ENCODE peak calls at places on chromosomes 4 and X, in eight cellular contexts. U is ascending aorta; F is endothelial cell of umbilical vein; N is MM.1S; T is small intestine; G is aorta; W is IMR-90; X is CD4-positive, alpha-beta memory T cell. S is an unnamed sample.

GRCh38 chrX:31093639-31093975 is 21.8 kb upstream of the FTHL17 start:
- DNase-seq in U (no peak), F (no peak), N (no peak), T (no peak), G (no peak), W (no peak), X (no peak), S (no peak)

GRCh38 chrX:136214551-136214950 is 36.6 kb downstream of the MAP7D3 start:
- DNase-seq in U (no peak), F (peak; percentile 67), N (no peak), T (no peak), G (no peak), W (peak; percentile 75), X (no peak), S (peak; percentile 69)

GRCh38 chr4:7153711-7154110 is 38.6 kb upstream of the SORCS2 start:
- DNase-seq in U (no peak), F (no peak), N (no peak), T (no peak), G (peak; percentile 12), W (no peak), X (no peak), S (no peak)

GRCh38 chrX:134416106-134416505 is 43.9 kb upstream of the HPRT1 start:
- DNase-seq in U (no peak), F (no peak), N (no peak), T (peak; percentile 23), G (no peak), W (no peak), X (no peak), S (no peak)

GRCh38 chr4:105246712-105247111 is 100.0 kb downstream of the TET2 start:
- DNase-seq in U (no peak), F (no peak), N (no peak), T (no peak), G (no peak), W (peak; percentile 79), X (no peak), S (peak; percentile 88)

GRCh38 chr4:125231661-125232060 is 83.1 kb upstream of the FAT4 start:
- DNase-seq in U (no peak), F (no peak), N (no peak), T (no peak), G (no peak), W (no peak), X (no peak), S (no peak)

GRCh38 chr4:172996571-172997216 is 171.9 kb upstream of the GALNT7 start:
- DNase-seq in U (no peak), F (peak; percentile 51), N (no peak), T (no peak), G (no peak), W (peak; percentile 91), X (no peak), S (peak; percentile 60)

GRCh38 chrX:63050225-63050624 is 300.9 kb downstream of the SPIN4 start:
- DNase-seq in U (no peak), F (no peak), N (peak; percentile 77), T (no peak), G (no peak), W (no peak), X (no peak), S (no peak)

GRCh38 chr4:26862381-26862915 is 1.8 kb downstream of the STIM2 start:
- DNase-seq in U (no peak), F (peak; percentile 49), N (no peak), T (peak; percentile 54), G (no peak), W (no peak), X (no peak), S (peak; percentile 27)

GRCh38 chr4:139750099-139750498 is 84.5 kb downstream of the MGST2 start:
- DNase-seq in U (no peak), F (no peak), N (no peak), T (no peak), G (no peak), W (no peak), X (no peak), S (no peak)

GRCh38 chrX:9610774-9611392 is 146.0 kb downstream of the TBL1X start:
- DNase-seq in U (no peak), F (peak; percentile 77), N (no peak), T (no peak), G (no peak), W (peak; percentile 40), X (no peak), S (peak; percentile 22)

GRCh38 chrX:114152130-114152529 is 431.8 kb upstream of the HTR2C start:
- DNase-seq in U (no peak), F (peak; percentile 59), N (no peak), T (no peak), G (no peak), W (no peak), X (no peak), S (peak; percentile 60)

GRCh38 chrX:102067966-102068723 is 57.3 kb upstream of the TCEAL2 start:
- DNase-seq in U (no peak), F (peak; percentile 17), N (peak; percentile 41), T (no peak), G (no peak), W (peak; percentile 16), X (peak; percentile 23), S (peak; percentile 60)

GRCh38 chrX:95662200-95662599 is 1022.4 kb upstream of the DIAPH2 start:
- DNase-seq in U (no peak), F (no peak), N (peak; percentile 69), T (no peak), G (no peak), W (no peak), X (no peak), S (no peak)

GRCh38 chrX:54496517-54496852 is 451 bp upstream of the FGD1 start:
- DNase-seq in U (no peak), F (peak; percentile 5), N (no peak), T (no peak), G (no peak), W (no peak), X (no peak), S (no peak)

GRCh38 chr4:84531689-84532088 is 32.6 kb upstream of the NKX6-1 start:
- DNase-seq in U (no peak), F (no peak), N (no peak), T (no peak), G (no peak), W (no peak), X (no peak), S (no peak)

GRCh38 chr4:28505064-28505463 is 1644.4 kb downstream of the STIM2 start:
- DNase-seq in U (no peak), F (no peak), N (no peak), T (no peak), G (no peak), W (no peak), X (no peak), S (no peak)

GRCh38 chr4:110411599-110412011 is 64.3 kb upstream of the ENPEP start:
- DNase-seq in U (no peak), F (no peak), N (no peak), T (no peak), G (no peak), W (no peak), X (no peak), S (no peak)

GRCh38 chrX:153327561-153327960 is 6.0 kb upstream of the PNMA6F start:
- DNase-seq in U (no peak), F (no peak), N (no peak), T (no peak), G (no peak), W (no peak), X (no peak), S (no peak)

GRCh38 chrX:102154900-102155805 is 624 bp downstream of the BEX5 start:
- DNase-seq in U (peak; percentile 63), F (peak; percentile 0), N (peak; percentile 37), T (peak; percentile 0), G (peak; percentile 72), W (no peak), X (peak; percentile 38), S (no peak)

GRCh38 chr4:68576272-68577100 is at the start of gene UGT2B17:
- DNase-seq in U (no peak), F (no peak), N (peak; percentile 64), T (no peak), G (no peak), W (no peak), X (no peak), S (no peak)

DNA sequence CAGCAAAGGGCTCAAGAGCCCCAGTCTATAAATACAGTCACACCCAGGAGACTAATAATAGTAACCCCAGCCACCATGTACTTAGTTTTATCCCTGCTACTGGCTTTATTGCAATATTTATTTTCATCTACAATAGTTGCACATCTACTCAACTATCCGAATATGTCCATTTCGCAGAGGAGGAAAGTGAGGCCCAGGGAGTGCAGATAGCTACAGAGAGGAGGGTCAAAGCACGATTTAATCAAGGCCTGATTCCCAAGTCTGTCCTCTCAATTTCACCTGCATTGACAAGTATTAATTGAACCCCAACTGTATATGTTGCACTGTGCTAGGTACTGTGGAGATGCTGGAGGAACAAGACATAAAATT is 4.0 kb upstream of the PLP2 start:
- DNase-seq in U (no peak), F (no peak), N (no peak), T (no peak), G (no peak), W (no peak), X (no peak), S (no peak)
- H3K4me1 ChIP-seq in U (no peaks in the 10 kb centered on the region), F (peaks cover 23% of the 10 kb centered on the region), N (peaks cover 5% of the 10 kb centered on the region), T (peaks cover 4% of the 10 kb centered on the region), G (no peaks in the 10 kb centered on the region), W (peaks cover 9% of the 10 kb centered on the region), X (peaks cover 42% of the 10 kb centered on the region), S (peaks cover 4% of the 10 kb centered on the region)

GRCh38 chr4:148263820-148264219 is 178.4 kb downstream of the NR3C2 start:
- DNase-seq in U (no peak), F (no peak), N (no peak), T (no peak), G (no peak), W (no peak), X (no peak), S (no peak)
- H3K27me3 ChIP-seq in U (no peaks in the 10 kb centered on the region), F (no peaks in the 10 kb centered on the region), N (no peaks in the 10 kb centered on the region), T (no peaks in the 10 kb centered on the region), G (no peaks in the 10 kb centered on the region), W (no peaks in the 10 kb centered on the region), X (no peaks in the 10 kb centered on the region), S (no peaks in the 10 kb centered on the region)

GRCh38 chrX:34053931-34054330 is 78.2 kb downstream of the FAM47A start:
- DNase-seq in U (no peak), F (no peak), N (no peak), T (no peak), G (peak; percentile 20), W (no peak), X (no peak), S (no peak)
- H3K9me3 ChIP-seq in U (no peaks in the 10 kb centered on the region), F (no peaks in the 10 kb centered on the region), N (no peaks in the 10 kb centered on the region), T (peaks cover 2% of the 10 kb centered on the region), G (no peaks in the 10 kb centered on the region), W (no peaks in the 10 kb centered on the region), X (no peaks in the 10 kb centered on the region), S (peaks cover 10% of the 10 kb centered on the region)

GRCh38 chr4:40843696-40844095 is 93.9 kb downstream of the NSUN7 start:
- DNase-seq in U (no peak), F (no peak), N (peak; percentile 56), T (no peak), G (no peak), W (no peak), X (peak; percentile 11), S (no peak)

GRCh38 chr4:40840255-40840984 is 90.7 kb downstream of the NSUN7 start:
- DNase-seq in U (no peak), F (no peak), N (peak; percentile 55), T (no peak), G (no peak), W (no peak), X (no peak), S (no peak)

GRCh38 chr4:40840985-40841571 is 91.3 kb downstream of the NSUN7 start:
- DNase-seq in U (peak; percentile 91), F (peak; percentile 83), N (peak; percentile 90), T (peak; percentile 69), G (peak; percentile 92), W (peak; percentile 90), X (peak; percentile 45), S (peak; percentile 42)

GRCh38 chr4:40842725-40843401 is 93.1 kb downstream of the NSUN7 start:
- DNase-seq in U (no peak), F (no peak), N (no peak), T (no peak), G (no peak), W (peak; percentile 6), X (no peak), S (no peak)

GRCh38 chr4:40842318-40842717 is 92.6 kb downstream of the NSUN7 start:
- DNase-seq in U (no peak), F (no peak), N (no peak), T (no peak), G (no peak), W (no peak), X (no peak), S (no peak)
- H3K4me1 ChIP-seq in U (no peaks in the 10 kb centered on the region), F (peaks cover 4% of the 10 kb centered on the region), N (peaks cover 10% of the 10 kb centered on the region), T (no peaks in the 10 kb centered on the region), G (peaks cover 2% of the 10 kb centered on the region), W (no peaks in the 10 kb centered on the region), X (no peaks in the 10 kb centered on the region), S (no peaks in the 10 kb centered on the region)